ENCODE peak calls at places on chromosomes 11 and 22, in eight cellular contexts. I, E, C, Y, P, X, W and S are unnamed samples.

GRCh38 chr11:20193307-20193706 is 33.0 kb upstream of the DBX1 start:
- DNase-seq in I (no peak), E (no peak), C (no peak), Y (no peak), P (no peak), X (no peak), W (no peak), S (no peak)

GRCh38 chr11:20274031-20274430 is 89.5 kb upstream of the HTATIP2 start:
- DNase-seq in I (no peak), E (no peak), C (no peak), Y (no peak), P (no peak), X (peak), W (no peak), S (no peak)

GRCh38 chr11:12845739-12846358 is 163.3 kb upstream of the RASSF10 start:
- DNase-seq in I (peak), E (no peak), C (no peak), Y (no peak), P (no peak), X (peak), W (no peak), S (no peak)

GRCh38 chr11:35285471-35285870 is 133.9 kb downstream of the SLC1A2 start:
- DNase-seq in I (no peak), E (no peak), C (no peak), Y (no peak), P (no peak), X (no peak), W (no peak), S (no peak)

GRCh38 chr11:61999141-61999975 is 31.9 kb upstream of the FTH1 start:
- DNase-seq in I (no peak), E (no peak), C (no peak), Y (no peak), P (no peak), X (no peak), W (no peak), S (no peak)

GRCh38 chr11:20355221-20356219 is 8.0 kb upstream of the HTATIP2 start:
- DNase-seq in I (peak), E (peak), C (peak), Y (no peak), P (peak), X (no peak), W (no peak), S (no peak)

GRCh38 chr11:116696381-116696941 is 76.3 kb downstream of the BUD13 start:
- DNase-seq in I (no peak), E (no peak), C (no peak), Y (no peak), P (no peak), X (no peak), W (no peak), S (peak)

GRCh38 chr11:82786001-82786400 is 52.3 kb upstream of the FAM181B start:
- DNase-seq in I (no peak), E (no peak), C (no peak), Y (no peak), P (no peak), X (no peak), W (no peak), S (no peak)

GRCh38 chr22:41725510-41726110 is 26.3 kb downstream of the MEI1 start:
- DNase-seq in I (no peak), E (no peak), C (no peak), Y (no peak), P (no peak), X (no peak), W (no peak), S (no peak)

GRCh38 chr22:48947636-48948035 is 880.0 kb downstream of the BRD1 start:
- DNase-seq in I (no peak), E (no peak), C (no peak), Y (no peak), P (no peak), X (no peak), W (peak), S (peak)

GRCh38 chr11:24622262-24622661 is 125.4 kb downstream of the LUZP2 start:
- DNase-seq in I (no peak), E (no peak), C (no peak), Y (no peak), P (no peak), X (no peak), W (no peak), S (no peak)

GRCh38 chr11:123300874-123301695 is 106.0 kb upstream of the CLMP start:
- DNase-seq in I (no peak), E (no peak), C (no peak), Y (no peak), P (no peak), X (no peak), W (no peak), S (no peak)

GRCh38 chr11:35629914-35630313 is 11.7 kb downstream of the FJX1 start:
- DNase-seq in I (peak), E (no peak), C (no peak), Y (no peak), P (no peak), X (no peak), W (no peak), S (no peak)

GRCh38 chr22:50705219-50705691 is 32.6 kb downstream of the SHANK3 start:
- DNase-seq in I (peak), E (no peak), C (no peak), Y (no peak), P (no peak), X (no peak), W (no peak), S (no peak)

GRCh38 chr11:61626580-61627380 is 45.9 kb upstream of the SYT7 start:
- DNase-seq in I (no peak), E (no peak), C (no peak), Y (peak), P (no peak), X (no peak), W (peak), S (peak)

GRCh38 chr11:104152941-104153340 is 11.0 kb downstream of the PDGFD start:
- DNase-seq in I (no peak), E (no peak), C (no peak), Y (no peak), P (no peak), X (peak), W (no peak), S (no peak)

GRCh38 chr11:80925291-80925690 is 1484.5 kb upstream of the TENM4 start:
- DNase-seq in I (no peak), E (no peak), C (no peak), Y (no peak), P (no peak), X (no peak), W (no peak), S (no peak)

GRCh38 chr22:46018859-46019258 is 41.9 kb upstream of the WNT7B start:
- DNase-seq in I (no peak), E (no peak), C (no peak), Y (no peak), P (no peak), X (no peak), W (no peak), S (no peak)

GRCh38 chr11:62980133-62980760 is 4.5 kb downstream of the SLC22A6 start:
- DNase-seq in I (no peak), E (no peak), C (no peak), Y (no peak), P (no peak), X (no peak), W (no peak), S (no peak)

GRCh38 chr11:118180300-118180703 is 3.9 kb upstream of the SCN2B start:
- DNase-seq in I (peak), E (no peak), C (no peak), Y (peak), P (peak), X (no peak), W (peak), S (no peak)

GRCh38 chr22:36445158-36445668 is 36.2 kb downstream of the TXN2 start:
- DNase-seq in I (peak), E (no peak), C (no peak), Y (no peak), P (no peak), X (no peak), W (no peak), S (no peak)

GRCh38 chr22:42747701-42748513 is 27.2 kb upstream of the A4GALT start:
- DNase-seq in I (peak), E (no peak), C (no peak), Y (no peak), P (no peak), X (no peak), W (no peak), S (no peak)

GRCh38 chr11:112460141-112460540 is 199.5 kb upstream of the PLET1 start:
- DNase-seq in I (no peak), E (no peak), C (no peak), Y (no peak), P (no peak), X (no peak), W (no peak), S (no peak)

GRCh38 chr11:36056160-36056751 is 112.4 kb downstream of the LDLRAD3 start:
- DNase-seq in I (peak), E (no peak), C (no peak), Y (no peak), P (no peak), X (no peak), W (no peak), S (no peak)

GRCh38 chr22:45526768-45527360 is 24.2 kb downstream of the FBLN1 start:
- DNase-seq in I (peak), E (no peak), C (no peak), Y (no peak), P (no peak), X (no peak), W (no peak), S (no peak)

GRCh38 chr11:79121351-79121750 is 319.5 kb downstream of the TENM4 start:
- DNase-seq in I (no peak), E (no peak), C (no peak), Y (no peak), P (no peak), X (no peak), W (no peak), S (no peak)

GRCh38 chr22:49964136-49964492 is 3.5 kb downstream of the PIM3 start:
- DNase-seq in I (no peak), E (no peak), C (peak), Y (no peak), P (peak), X (no peak), W (no peak), S (peak)

GRCh38 chr11:2511421-2512369 is 66.9 kb downstream of the KCNQ1 start:
- DNase-seq in I (peak), E (peak), C (no peak), Y (peak), P (no peak), X (no peak), W (peak), S (peak)

GRCh38 chr22:42938449-42938848 is 76.5 kb downstream of the PACSIN2 start:
- DNase-seq in I (no peak), E (no peak), C (no peak), Y (peak), P (no peak), X (no peak), W (no peak), S (no peak)

GRCh38 chr11:20156280-20156875 is 3.9 kb downstream of the DBX1 start:
- DNase-seq in I (no peak), E (no peak), C (peak), Y (no peak), P (peak), X (no peak), W (no peak), S (no peak)

GRCh38 chr11:79570104-79570503 is 129.3 kb upstream of the TENM4 start:
- DNase-seq in I (no peak), E (no peak), C (no peak), Y (no peak), P (no peak), X (no peak), W (no peak), S (no peak)

GRCh38 chr11:71383461-71383860 is 64.7 kb downstream of the DHCR7 start:
- DNase-seq in I (no peak), E (peak), C (no peak), Y (no peak), P (no peak), X (no peak), W (no peak), S (no peak)

GRCh38 chr11:133127746-133128145 is 404.6 kb downstream of the OPCML start:
- DNase-seq in I (no peak), E (no peak), C (no peak), Y (no peak), P (no peak), X (no peak), W (no peak), S (no peak)

GRCh38 chr11:87866951-87867350 is 308.3 kb downstream of the RAB38 start:
- DNase-seq in I (no peak), E (no peak), C (no peak), Y (no peak), P (no peak), X (no peak), W (no peak), S (no peak)